ENCODE peak calls at places on chromosomes 5 and 9, in nine cellular contexts. One of them, this sample, is unnamed.

GRCh38 chr5:922745-923472 is 30.2 kb downstream of the TRIP13 start:
- DNase-seq in uterus: peak; percentile 9
- DNase-seq in heart left ventricle: no peak
- DNase-seq in esophagus squamous epithelium: no peak
- DNase-seq in astrocyte of the spinal cord: no peak
- DNase-seq in colonic mucosa: no peak
- DNase-seq in sigmoid colon: no peak
- DNase-seq in GM23248: no peak
- DNase-seq in lower lobe of right lung: no peak
- DNase-seq in this sample: no peak

GRCh38 chr5:143395638-143396352 is 7.7 kb downstream of the NR3C1 start:
- DNase-seq in uterus: no peak
- DNase-seq in heart left ventricle: no peak
- DNase-seq in esophagus squamous epithelium: no peak
- DNase-seq in astrocyte of the spinal cord: peak; percentile 27
- DNase-seq in colonic mucosa: no peak
- DNase-seq in sigmoid colon: no peak
- DNase-seq in GM23248: peak; percentile 38
- DNase-seq in lower lobe of right lung: no peak
- DNase-seq in this sample: peak; percentile 45

GRCh38 chr9:35686222-35687203 is 3.2 kb downstream of the TPM2 start:
- DNase-seq in uterus: no peak
- DNase-seq in heart left ventricle: no peak
- DNase-seq in esophagus squamous epithelium: no peak
- DNase-seq in astrocyte of the spinal cord: peak; percentile 69
- DNase-seq in colonic mucosa: no peak
- DNase-seq in sigmoid colon: no peak
- DNase-seq in GM23248: peak; percentile 78
- DNase-seq in lower lobe of right lung: no peak
- DNase-seq in this sample: no peak

GRCh38 chr5:167284491-167284890 is 1007.0 kb upstream of the WWC1 start:
- DNase-seq in uterus: no peak
- DNase-seq in heart left ventricle: no peak
- DNase-seq in esophagus squamous epithelium: no peak
- DNase-seq in astrocyte of the spinal cord: peak; percentile 61
- DNase-seq in colonic mucosa: no peak
- DNase-seq in sigmoid colon: no peak
- DNase-seq in GM23248: peak; percentile 38
- DNase-seq in lower lobe of right lung: no peak
- DNase-seq in this sample: peak; percentile 64

GRCh38 chr5:110088676-110089436 is 399.1 kb downstream of the MAN2A1 start:
- DNase-seq in uterus: no peak
- DNase-seq in heart left ventricle: no peak
- DNase-seq in esophagus squamous epithelium: no peak
- DNase-seq in astrocyte of the spinal cord: no peak
- DNase-seq in colonic mucosa: no peak
- DNase-seq in sigmoid colon: no peak
- DNase-seq in GM23248: no peak
- DNase-seq in lower lobe of right lung: no peak
- DNase-seq in this sample: peak; percentile 95

GRCh38 chr9:82022121-82022520 is 33.5 kb downstream of the SPATA31D1 start:
- DNase-seq in uterus: no peak
- DNase-seq in heart left ventricle: no peak
- DNase-seq in esophagus squamous epithelium: no peak
- DNase-seq in astrocyte of the spinal cord: no peak
- DNase-seq in colonic mucosa: no peak
- DNase-seq in sigmoid colon: no peak
- DNase-seq in GM23248: peak; percentile 18
- DNase-seq in lower lobe of right lung: no peak
- DNase-seq in this sample: no peak

GRCh38 chr5:1515921-1516571 is 7.7 kb downstream of the LPCAT1 start:
- DNase-seq in uterus: peak; percentile 9
- DNase-seq in heart left ventricle: no peak
- DNase-seq in esophagus squamous epithelium: no peak
- DNase-seq in astrocyte of the spinal cord: no peak
- DNase-seq in colonic mucosa: no peak
- DNase-seq in sigmoid colon: peak; percentile 61
- DNase-seq in GM23248: peak; percentile 63
- DNase-seq in lower lobe of right lung: no peak
- DNase-seq in this sample: peak; percentile 94

GRCh38 chr9:91746904-91747303 is 203.1 kb downstream of the ROR2 start:
- DNase-seq in uterus: no peak
- DNase-seq in heart left ventricle: no peak
- DNase-seq in esophagus squamous epithelium: no peak
- DNase-seq in astrocyte of the spinal cord: no peak
- DNase-seq in colonic mucosa: no peak
- DNase-seq in sigmoid colon: no peak
- DNase-seq in GM23248: peak; percentile 39
- DNase-seq in lower lobe of right lung: no peak
- DNase-seq in this sample: no peak

GRCh38 chr5:179255527-179256228 is 89.6 kb downstream of the ADAMTS2 start:
- DNase-seq in uterus: peak; percentile 15
- DNase-seq in heart left ventricle: no peak
- DNase-seq in esophagus squamous epithelium: no peak
- DNase-seq in astrocyte of the spinal cord: no peak
- DNase-seq in colonic mucosa: no peak
- DNase-seq in sigmoid colon: peak; percentile 52
- DNase-seq in GM23248: no peak
- DNase-seq in lower lobe of right lung: no peak
- DNase-seq in this sample: no peak

GRCh38 chr9:19651681-19652080 is 137.2 kb downstream of the SLC24A2 start:
- DNase-seq in uterus: no peak
- DNase-seq in heart left ventricle: no peak
- DNase-seq in esophagus squamous epithelium: no peak
- DNase-seq in astrocyte of the spinal cord: no peak
- DNase-seq in colonic mucosa: no peak
- DNase-seq in sigmoid colon: no peak
- DNase-seq in GM23248: no peak
- DNase-seq in lower lobe of right lung: no peak
- DNase-seq in this sample: no peak

GRCh38 chr5:117652001-117652639 is 1077.5 kb upstream of the SEMA6A start:
- DNase-seq in uterus: no peak
- DNase-seq in heart left ventricle: no peak
- DNase-seq in esophagus squamous epithelium: no peak
- DNase-seq in astrocyte of the spinal cord: peak; percentile 13
- DNase-seq in colonic mucosa: no peak
- DNase-seq in sigmoid colon: no peak
- DNase-seq in GM23248: no peak
- DNase-seq in lower lobe of right lung: no peak
- DNase-seq in this sample: no peak

GRCh38 chr5:177220576-177220975 is 82.9 kb downstream of the RAB24 start:
- DNase-seq in uterus: no peak
- DNase-seq in heart left ventricle: no peak
- DNase-seq in esophagus squamous epithelium: no peak
- DNase-seq in astrocyte of the spinal cord: no peak
- DNase-seq in colonic mucosa: no peak
- DNase-seq in sigmoid colon: no peak
- DNase-seq in GM23248: no peak
- DNase-seq in lower lobe of right lung: no peak
- DNase-seq in this sample: peak; percentile 57

GRCh38 chr5:135107101-135107500 is 73.1 kb upstream of the PITX1 start:
- DNase-seq in uterus: no peak
- DNase-seq in heart left ventricle: no peak
- DNase-seq in esophagus squamous epithelium: no peak
- DNase-seq in astrocyte of the spinal cord: no peak
- DNase-seq in colonic mucosa: peak; percentile 41
- DNase-seq in sigmoid colon: peak; percentile 56
- DNase-seq in GM23248: no peak
- DNase-seq in lower lobe of right lung: no peak
- DNase-seq in this sample: no peak

GRCh38 chr5:163529698-163530097 is 24.3 kb downstream of the MAT2B start:
- DNase-seq in uterus: no peak
- DNase-seq in heart left ventricle: no peak
- DNase-seq in esophagus squamous epithelium: no peak
- DNase-seq in astrocyte of the spinal cord: no peak
- DNase-seq in colonic mucosa: no peak
- DNase-seq in sigmoid colon: no peak
- DNase-seq in GM23248: no peak
- DNase-seq in lower lobe of right lung: no peak
- DNase-seq in this sample: no peak

GRCh38 chr5:159582756-159583523 is 252.7 kb upstream of the IL12B start:
- DNase-seq in uterus: no peak
- DNase-seq in heart left ventricle: no peak
- DNase-seq in esophagus squamous epithelium: no peak
- DNase-seq in astrocyte of the spinal cord: peak; percentile 62
- DNase-seq in colonic mucosa: no peak
- DNase-seq in sigmoid colon: no peak
- DNase-seq in GM23248: peak; percentile 73
- DNase-seq in lower lobe of right lung: no peak
- DNase-seq in this sample: peak; percentile 86

GRCh38 chr5:163894645-163895044 is 389.2 kb downstream of the MAT2B start:
- DNase-seq in uterus: no peak
- DNase-seq in heart left ventricle: no peak
- DNase-seq in esophagus squamous epithelium: no peak
- DNase-seq in astrocyte of the spinal cord: peak; percentile 66
- DNase-seq in colonic mucosa: no peak
- DNase-seq in sigmoid colon: no peak
- DNase-seq in GM23248: peak; percentile 76
- DNase-seq in lower lobe of right lung: no peak
- DNase-seq in this sample: peak; percentile 87

GRCh38 chr9:757246-757881 is 84.1 kb upstream of the DMRT1 start:
- DNase-seq in uterus: peak; percentile 50
- DNase-seq in heart left ventricle: no peak
- DNase-seq in esophagus squamous epithelium: no peak
- DNase-seq in astrocyte of the spinal cord: peak; percentile 60
- DNase-seq in colonic mucosa: peak; percentile 41
- DNase-seq in sigmoid colon: no peak
- DNase-seq in GM23248: peak; percentile 77
- DNase-seq in lower lobe of right lung: no peak
- DNase-seq in this sample: peak; percentile 65

GRCh38 chr9:77475641-77476473 is 172.3 kb downstream of the GNA14 start:
- DNase-seq in uterus: no peak
- DNase-seq in heart left ventricle: no peak
- DNase-seq in esophagus squamous epithelium: no peak
- DNase-seq in astrocyte of the spinal cord: peak; percentile 72
- DNase-seq in colonic mucosa: no peak
- DNase-seq in sigmoid colon: no peak
- DNase-seq in GM23248: peak; percentile 88
- DNase-seq in lower lobe of right lung: no peak
- DNase-seq in this sample: no peak

GRCh38 chr9:126376311-126376902 is 49.8 kb downstream of the MVB12B start:
- DNase-seq in uterus: no peak
- DNase-seq in heart left ventricle: no peak
- DNase-seq in esophagus squamous epithelium: no peak
- DNase-seq in astrocyte of the spinal cord: no peak
- DNase-seq in colonic mucosa: peak; percentile 73
- DNase-seq in sigmoid colon: no peak
- DNase-seq in GM23248: no peak
- DNase-seq in lower lobe of right lung: no peak
- DNase-seq in this sample: no peak

GRCh38 chr9:93020785-93021670 is 37.5 kb upstream of the SUSD3 start:
- DNase-seq in uterus: no peak
- DNase-seq in heart left ventricle: no peak
- DNase-seq in esophagus squamous epithelium: no peak
- DNase-seq in astrocyte of the spinal cord: peak; percentile 47
- DNase-seq in colonic mucosa: no peak
- DNase-seq in sigmoid colon: peak; percentile 48
- DNase-seq in GM23248: no peak
- DNase-seq in lower lobe of right lung: no peak
- DNase-seq in this sample: no peak

GRCh38 chr5:75048457-75048953 is 3.9 kb downstream of the GCNT4 start:
- DNase-seq in uterus: no peak
- DNase-seq in heart left ventricle: no peak
- DNase-seq in esophagus squamous epithelium: no peak
- DNase-seq in astrocyte of the spinal cord: peak; percentile 39
- DNase-seq in colonic mucosa: no peak
- DNase-seq in sigmoid colon: no peak
- DNase-seq in GM23248: peak; percentile 54
- DNase-seq in lower lobe of right lung: no peak
- DNase-seq in this sample: no peak

GRCh38 chr5:171585981-171586380 is 166.5 kb downstream of the FGF18 start:
- DNase-seq in uterus: no peak
- DNase-seq in heart left ventricle: no peak
- DNase-seq in esophagus squamous epithelium: no peak
- DNase-seq in astrocyte of the spinal cord: no peak
- DNase-seq in colonic mucosa: no peak
- DNase-seq in sigmoid colon: no peak
- DNase-seq in GM23248: no peak
- DNase-seq in lower lobe of right lung: no peak
- DNase-seq in this sample: no peak

GRCh38 chr9:94638335-94639044 is 828 bp downstream of the FBP1 start:
- DNase-seq in uterus: no peak
- DNase-seq in heart left ventricle: no peak
- DNase-seq in esophagus squamous epithelium: no peak
- DNase-seq in astrocyte of the spinal cord: no peak
- DNase-seq in colonic mucosa: peak; percentile 26
- DNase-seq in sigmoid colon: no peak
- DNase-seq in GM23248: no peak
- DNase-seq in lower lobe of right lung: no peak
- DNase-seq in this sample: no peak
- H3K4me3 ChIP-seq in uterus: no peak overlapping the region
- H3K4me3 ChIP-seq in heart left ventricle: peak overlapping the region; percentile 60
- H3K4me3 ChIP-seq in esophagus squamous epithelium: peak overlapping the region; percentile 50
- H3K4me3 ChIP-seq in astrocyte of the spinal cord: no peak overlapping the region
- H3K4me3 ChIP-seq in colonic mucosa: peak overlapping the region; percentile 77
- H3K4me3 ChIP-seq in sigmoid colon: no peak overlapping the region
- H3K4me3 ChIP-seq in GM23248: no peak overlapping the region
- H3K4me3 ChIP-seq in lower lobe of right lung: peak overlapping the region; percentile 82
- H3K4me3 ChIP-seq in this sample: no peak overlapping the region

GRCh38 chr9:113503131-113503541 is 39.6 kb downstream of the RGS3 start:
- DNase-seq in uterus: no peak
- DNase-seq in heart left ventricle: no peak
- DNase-seq in esophagus squamous epithelium: no peak
- DNase-seq in astrocyte of the spinal cord: no peak
- DNase-seq in colonic mucosa: no peak
- DNase-seq in sigmoid colon: no peak
- DNase-seq in GM23248: no peak
- DNase-seq in lower lobe of right lung: no peak
- DNase-seq in this sample: no peak
- H3K4me3 ChIP-seq in uterus: no peak overlapping the region
- H3K4me3 ChIP-seq in heart left ventricle: peak overlapping the region; percentile 31
- H3K4me3 ChIP-seq in esophagus squamous epithelium: no peak overlapping the region
- H3K4me3 ChIP-seq in astrocyte of the spinal cord: no peak overlapping the region
- H3K4me3 ChIP-seq in colonic mucosa: no peak overlapping the region
- H3K4me3 ChIP-seq in sigmoid colon: no peak overlapping the region
- H3K4me3 ChIP-seq in GM23248: no peak overlapping the region
- H3K4me3 ChIP-seq in lower lobe of right lung: peak overlapping the region; percentile 47
- H3K4me3 ChIP-seq in this sample: no peak overlapping the region

DNA sequence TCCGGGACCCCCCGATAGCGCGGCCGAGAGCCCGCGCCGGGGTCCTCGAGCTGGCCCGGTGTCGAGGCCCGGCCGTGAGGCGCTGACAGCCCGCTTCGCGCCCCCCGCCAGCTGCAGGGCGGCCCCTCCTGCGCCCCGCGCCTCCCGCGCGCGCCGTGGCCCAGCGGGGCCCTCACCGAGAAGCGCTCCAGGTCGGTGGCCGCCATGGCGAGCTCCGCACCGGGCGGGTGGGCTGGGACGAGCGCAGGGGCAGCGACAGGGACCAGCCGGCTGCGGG is 169 bp downstream of the SEPTIN8 start:
- DNase-seq in uterus: no peak
- DNase-seq in heart left ventricle: no peak
- DNase-seq in esophagus squamous epithelium: no peak
- DNase-seq in astrocyte of the spinal cord: no peak
- DNase-seq in colonic mucosa: no peak
- DNase-seq in sigmoid colon: no peak
- DNase-seq in GM23248: no peak
- DNase-seq in lower lobe of right lung: no peak
- DNase-seq in this sample: no peak
- H3K4me3 ChIP-seq in uterus: peak overlapping the region; percentile 57
- H3K4me3 ChIP-seq in heart left ventricle: peak overlapping the region; percentile 65
- H3K4me3 ChIP-seq in esophagus squamous epithelium: peak overlapping the region; percentile 79
- H3K4me3 ChIP-seq in astrocyte of the spinal cord: peak overlapping the region; percentile 69
- H3K4me3 ChIP-seq in colonic mucosa: peak overlapping the region; percentile 81
- H3K4me3 ChIP-seq in sigmoid colon: peak overlapping the region; percentile 71
- H3K4me3 ChIP-seq in GM23248: peak overlapping the region; percentile 83
- H3K4me3 ChIP-seq in lower lobe of right lung: peak overlapping the region; percentile 94
- H3K4me3 ChIP-seq in this sample: peak overlapping the region; percentile 72

GRCh38 chr5:10935536-10935935 is 174.5 kb upstream of the DAP start:
- DNase-seq in uterus: no peak
- DNase-seq in heart left ventricle: no peak
- DNase-seq in esophagus squamous epithelium: no peak
- DNase-seq in astrocyte of the spinal cord: no peak
- DNase-seq in colonic mucosa: no peak
- DNase-seq in sigmoid colon: no peak
- DNase-seq in GM23248: no peak
- DNase-seq in lower lobe of right lung: no peak
- DNase-seq in this sample: no peak
- H3K4me3 ChIP-seq in uterus: no peak overlapping the region
- H3K4me3 ChIP-seq in heart left ventricle: no peak overlapping the region
- H3K4me3 ChIP-seq in esophagus squamous epithelium: no peak overlapping the region
- H3K4me3 ChIP-seq in astrocyte of the spinal cord: no peak overlapping the region
- H3K4me3 ChIP-seq in colonic mucosa: no peak overlapping the region
- H3K4me3 ChIP-seq in sigmoid colon: no peak overlapping the region
- H3K4me3 ChIP-seq in GM23248: no peak overlapping the region
- H3K4me3 ChIP-seq in lower lobe of right lung: no peak overlapping the region
- H3K4me3 ChIP-seq in this sample: no peak overlapping the region